ENCODE peak calls at places on chromosome 18, in seven cellular contexts. One of them, this sample, is unnamed.

GRCh38 chr18:13178976-13179375 is 39.6 kb upstream of the LDLRAD4 start:
- DNase-seq in left lung: no peak
- DNase-seq in A549: no peak
- DNase-seq in tibial artery: no peak
- DNase-seq in K562: no peak
- DNase-seq in ovary: no peak
- DNase-seq in transverse colon: no peak
- DNase-seq in this sample: no peak

GRCh38 chr18:44579028-44579692 is 101.5 kb upstream of the SETBP1 start:
- DNase-seq in K562: peak; percentile 12
- DNase-seq in A549: peak; percentile 26
- DNase-seq in left lung: no peak
- DNase-seq in transverse colon: no peak
- DNase-seq in ovary: no peak
- DNase-seq in tibial artery: no peak
- DNase-seq in this sample: no peak

GRCh38 chr18:48934400-48934707 is 16.4 kb downstream of the SMAD7 start:
- DNase-seq in K562: no peak
- DNase-seq in tibial artery: no peak
- DNase-seq in left lung: no peak
- DNase-seq in ovary: no peak
- DNase-seq in A549: no peak
- DNase-seq in transverse colon: no peak
- DNase-seq in this sample: no peak

GRCh38 chr18:37019157-37019571 is 190.2 kb downstream of the KIAA1328 start:
- DNase-seq in A549: peak; percentile 12
- DNase-seq in transverse colon: no peak
- DNase-seq in K562: no peak
- DNase-seq in ovary: no peak
- DNase-seq in left lung: no peak
- DNase-seq in tibial artery: no peak
- DNase-seq in this sample: no peak

GRCh38 chr18:69109686-69110085 is 291.0 kb upstream of the DOK6 start:
- DNase-seq in K562: no peak
- DNase-seq in transverse colon: no peak
- DNase-seq in left lung: no peak
- DNase-seq in tibial artery: no peak
- DNase-seq in A549: no peak
- DNase-seq in ovary: no peak
- DNase-seq in this sample: no peak

GRCh38 chr18:51211552-51211951 is 14.1 kb upstream of the MEX3C start:
- DNase-seq in left lung: no peak
- DNase-seq in tibial artery: peak; percentile 53
- DNase-seq in ovary: no peak
- DNase-seq in K562: no peak
- DNase-seq in transverse colon: peak; percentile 13
- DNase-seq in A549: no peak
- DNase-seq in this sample: no peak

GRCh38 chr18:8660316-8660715 is 45.0 kb upstream of the MTCL1 start:
- DNase-seq in left lung: no peak
- DNase-seq in ovary: no peak
- DNase-seq in transverse colon: no peak
- DNase-seq in A549: no peak
- DNase-seq in K562: no peak
- DNase-seq in tibial artery: no peak
- DNase-seq in this sample: no peak

GRCh38 chr18:13611058-13611615 is 115.2 kb downstream of the FAM210A start:
- DNase-seq in left lung: no peak
- DNase-seq in transverse colon: peak; percentile 45
- DNase-seq in ovary: no peak
- DNase-seq in K562: no peak
- DNase-seq in tibial artery: peak; percentile 50
- DNase-seq in A549: no peak
- DNase-seq in this sample: no peak

GRCh38 chr18:21167641-21168372 is 56.2 kb upstream of the ROCK1 start:
- DNase-seq in K562: no peak
- DNase-seq in A549: peak; percentile 38
- DNase-seq in tibial artery: no peak
- DNase-seq in ovary: no peak
- DNase-seq in transverse colon: peak; percentile 51
- DNase-seq in left lung: no peak
- DNase-seq in this sample: no peak

GRCh38 chr18:24987933-24988840 is 363.8 kb downstream of the ZNF521 start:
- DNase-seq in tibial artery: peak; percentile 32
- DNase-seq in K562: no peak
- DNase-seq in transverse colon: no peak
- DNase-seq in ovary: no peak
- DNase-seq in left lung: peak; percentile 46
- DNase-seq in A549: no peak
- DNase-seq in this sample: no peak

GRCh38 chr18:9429662-9429993 is 45.7 kb upstream of the RALBP1 start:
- DNase-seq in K562: no peak
- DNase-seq in left lung: no peak
- DNase-seq in transverse colon: no peak
- DNase-seq in tibial artery: no peak
- DNase-seq in A549: no peak
- DNase-seq in ovary: no peak
- DNase-seq in this sample: no peak

GRCh38 chr18:45806226-45806625 is 19.2 kb upstream of the SIGLEC15 start:
- DNase-seq in A549: no peak
- DNase-seq in ovary: no peak
- DNase-seq in transverse colon: no peak
- DNase-seq in tibial artery: no peak
- DNase-seq in left lung: no peak
- DNase-seq in K562: no peak
- DNase-seq in this sample: no peak

GRCh38 chr18:14947482-14948162 is 199.7 kb downstream of the ANKRD30B start:
- DNase-seq in ovary: no peak
- DNase-seq in K562: no peak
- DNase-seq in left lung: no peak
- DNase-seq in transverse colon: no peak
- DNase-seq in tibial artery: no peak
- DNase-seq in A549: no peak
- DNase-seq in this sample: no peak

GRCh38 chr18:34594243-34594642 is 115.9 kb upstream of the DTNA start:
- DNase-seq in ovary: no peak
- DNase-seq in K562: no peak
- DNase-seq in A549: no peak
- DNase-seq in left lung: no peak
- DNase-seq in tibial artery: no peak
- DNase-seq in transverse colon: no peak
- DNase-seq in this sample: no peak
- TF ChIP-seq CTCF in ovary: no peak
- TF ChIP-seq CTCF in K562: no peak
- TF ChIP-seq CTCF in A549: no peak
- TF ChIP-seq CTCF in left lung: no peak
- TF ChIP-seq CTCF in tibial artery: no peak
- TF ChIP-seq CTCF in transverse colon: no peak
- TF ChIP-seq CTCF in this sample: no peak

GRCh38 chr18:55189972-55190371 is 230.7 kb upstream of the CCDC68 start:
- DNase-seq in A549: no peak
- DNase-seq in ovary: no peak
- DNase-seq in left lung: no peak
- DNase-seq in tibial artery: no peak
- DNase-seq in K562: no peak
- DNase-seq in transverse colon: no peak
- DNase-seq in this sample: no peak
- H3K27ac ChIP-seq in A549: no peak overlapping the region
- H3K27ac ChIP-seq in ovary: no peak overlapping the region
- H3K27ac ChIP-seq in left lung: no peak overlapping the region
- H3K27ac ChIP-seq in tibial artery: no peak overlapping the region
- H3K27ac ChIP-seq in K562: no peak overlapping the region
- H3K27ac ChIP-seq in transverse colon: no peak overlapping the region
- H3K27ac ChIP-seq in this sample: no peak overlapping the region

GRCh38 chr18:59839241-59839640 is 60.6 kb upstream of the PMAIP1 start:
- DNase-seq in K562: no peak
- DNase-seq in transverse colon: no peak
- DNase-seq in A549: no peak
- DNase-seq in tibial artery: no peak
- DNase-seq in ovary: no peak
- DNase-seq in left lung: no peak
- DNase-seq in this sample: no peak

GRCh38 chr18:59835656-59836379 is 64.0 kb upstream of the PMAIP1 start:
- DNase-seq in transverse colon: no peak
- DNase-seq in A549: no peak
- DNase-seq in tibial artery: no peak
- DNase-seq in ovary: no peak
- DNase-seq in K562: no peak
- DNase-seq in left lung: no peak
- DNase-seq in this sample: no peak

GRCh38 chr18:59842947-59843346 is 56.8 kb upstream of the PMAIP1 start:
- DNase-seq in tibial artery: no peak
- DNase-seq in transverse colon: no peak
- DNase-seq in left lung: no peak
- DNase-seq in A549: no peak
- DNase-seq in ovary: no peak
- DNase-seq in K562: no peak
- DNase-seq in this sample: no peak

GRCh38 chr18:59837586-59837985 is 62.2 kb upstream of the PMAIP1 start:
- DNase-seq in transverse colon: peak; percentile 31
- DNase-seq in tibial artery: no peak
- DNase-seq in ovary: no peak
- DNase-seq in A549: peak; percentile 60
- DNase-seq in K562: peak; percentile 47
- DNase-seq in left lung: no peak
- DNase-seq in this sample: no peak

DNA sequence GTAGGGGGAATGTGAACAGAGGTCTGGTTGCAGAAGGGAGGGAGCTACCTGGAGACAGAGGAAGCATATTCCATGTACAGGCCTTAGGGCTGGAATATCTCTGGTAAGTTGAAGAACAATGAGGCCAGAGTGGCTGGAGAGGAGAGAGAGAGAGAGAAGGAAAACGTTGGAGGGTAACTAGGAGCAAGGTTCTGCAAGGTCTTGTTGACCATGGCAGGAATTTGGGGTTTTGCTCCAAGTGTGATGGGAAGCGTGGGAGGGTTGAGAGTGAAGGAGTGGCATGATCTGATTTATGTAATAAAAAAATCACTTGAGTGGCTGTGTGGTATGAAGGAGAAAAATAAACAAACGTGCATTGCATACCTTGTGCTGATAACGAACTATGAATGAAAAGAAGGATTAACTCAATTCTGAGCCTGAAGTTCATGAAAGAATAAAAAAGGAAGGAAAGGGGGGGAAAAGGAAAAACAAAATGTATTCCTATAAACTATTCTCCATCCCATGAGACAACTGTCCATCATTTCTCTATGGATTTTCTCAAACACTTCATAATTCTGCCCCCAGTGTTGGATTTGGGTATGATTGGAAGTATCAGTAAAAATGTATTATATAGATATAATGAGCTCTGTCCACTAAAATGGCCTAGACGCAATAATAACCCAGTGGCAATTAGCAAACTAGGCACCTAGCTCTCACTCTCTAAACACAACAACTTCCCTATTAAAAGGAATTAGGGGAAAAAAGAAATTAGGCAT is 59.7 kb upstream of the PMAIP1 start:
- DNase-seq in A549: no peak
- DNase-seq in tibial artery: no peak
- DNase-seq in K562: no peak
- DNase-seq in left lung: no peak
- DNase-seq in transverse colon: no peak
- DNase-seq in ovary: no peak
- DNase-seq in this sample: no peak
- TF ChIP-seq CTCF in A549: no peak
- TF ChIP-seq CTCF in tibial artery: no peak
- TF ChIP-seq CTCF in K562: no peak
- TF ChIP-seq CTCF in left lung: no peak
- TF ChIP-seq CTCF in transverse colon: no peak
- TF ChIP-seq CTCF in ovary: no peak
- TF ChIP-seq CTCF in this sample: peak; percentile 28

DNA sequence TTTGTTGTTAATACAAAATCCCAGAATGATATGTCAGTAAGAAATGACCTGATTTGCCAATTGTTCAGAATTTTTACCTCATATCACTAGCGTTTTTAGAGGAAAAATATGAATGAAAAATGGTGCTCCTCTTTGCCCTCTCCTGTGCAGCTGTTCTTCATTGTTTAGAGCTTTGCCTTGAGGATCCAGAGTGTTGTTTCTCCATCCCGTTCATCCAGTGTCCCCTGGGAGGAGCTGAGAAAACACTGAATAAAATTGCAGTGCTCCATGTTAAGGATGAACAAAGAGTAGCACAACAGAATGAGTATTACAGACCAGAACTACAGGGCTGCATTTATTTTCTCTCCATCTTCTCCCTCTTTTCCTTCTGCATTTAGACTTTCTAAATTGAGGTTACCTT is 133.1 kb downstream of the ADCYAP1 start:
- DNase-seq in tibial artery: no peak
- DNase-seq in ovary: no peak
- DNase-seq in left lung: no peak
- DNase-seq in A549: no peak
- DNase-seq in K562: no peak
- DNase-seq in transverse colon: no peak
- DNase-seq in this sample: no peak
- H3K27ac ChIP-seq in tibial artery: no peak overlapping the region
- H3K27ac ChIP-seq in ovary: no peak overlapping the region
- H3K27ac ChIP-seq in left lung: no peak overlapping the region
- H3K27ac ChIP-seq in A549: no peak overlapping the region
- H3K27ac ChIP-seq in K562: no peak overlapping the region
- H3K27ac ChIP-seq in transverse colon: no peak overlapping the region
- H3K27ac ChIP-seq in this sample: no peak overlapping the region

DNA sequence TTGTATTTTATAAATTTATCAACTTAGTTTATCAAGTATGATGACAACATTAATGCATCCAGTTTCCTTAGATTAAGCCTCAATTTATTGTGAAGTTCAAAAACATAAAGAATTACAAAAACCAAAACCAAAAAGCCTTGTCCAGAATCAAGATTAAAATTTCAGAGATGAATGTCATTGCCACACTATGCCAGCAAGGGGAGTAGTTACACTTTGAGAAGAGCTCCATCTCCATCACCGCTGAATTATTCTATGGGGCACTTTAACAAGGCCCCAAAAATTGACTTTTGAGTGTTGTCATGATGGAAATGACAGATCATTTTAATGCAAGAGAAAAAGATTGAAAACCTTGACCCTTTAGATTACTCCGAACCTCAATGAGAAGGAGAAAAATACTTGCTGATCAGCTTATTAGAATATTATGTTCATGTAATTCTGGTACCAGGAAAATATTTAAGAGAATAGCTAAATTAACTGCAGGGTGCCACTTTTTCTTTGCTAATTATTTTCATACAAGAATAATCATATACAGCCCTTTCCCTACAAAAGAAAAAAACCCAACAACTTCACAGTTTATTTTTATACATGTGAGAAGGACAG is 152.5 kb upstream of the AQP4 start:
- DNase-seq in ovary: no peak
- DNase-seq in K562: no peak
- DNase-seq in tibial artery: no peak
- DNase-seq in transverse colon: no peak
- DNase-seq in left lung: no peak
- DNase-seq in A549: peak; percentile 13
- DNase-seq in this sample: no peak
- TF ChIP-seq CTCF in ovary: peak; percentile 13
- TF ChIP-seq CTCF in K562: no peak
- TF ChIP-seq CTCF in tibial artery: peak; percentile 14
- TF ChIP-seq CTCF in transverse colon: peak; percentile 26
- TF ChIP-seq CTCF in left lung: peak; percentile 44
- TF ChIP-seq CTCF in A549: peak; percentile 51
- TF ChIP-seq CTCF in this sample: no peak

This sample was measured in AG04450.